ENCODE peak calls at places on chromosome 12, in six cellular contexts. One of them, this sample, is unnamed.
A peak's percentile ranks its signal among the peaks of the same experiment; 100 is the strongest.

GRCh38 chr12:112275836-112276235 is 106.4 kb downstream of the HECTD4 start:
- DNase-seq in heart left ventricle: no peak
- DNase-seq in Panc1: no peak
- DNase-seq in OCI-LY7: no peak
- DNase-seq in neuronal stem cell: no peak
- DNase-seq in ovary: no peak
- DNase-seq in this sample: no peak

GRCh38 chr12:49903700-49904423 is at the start of gene FAIM2:
- DNase-seq in heart left ventricle: peak; percentile 47
- DNase-seq in Panc1: no peak
- DNase-seq in OCI-LY7: no peak
- DNase-seq in neuronal stem cell: no peak
- DNase-seq in ovary: peak; percentile 69
- DNase-seq in this sample: peak; percentile 71

GRCh38 chr12:12240671-12241345 is 26.0 kb downstream of the LRP6 start:
- DNase-seq in heart left ventricle: no peak
- DNase-seq in Panc1: no peak
- DNase-seq in OCI-LY7: no peak
- DNase-seq in neuronal stem cell: peak; percentile 51
- DNase-seq in ovary: no peak
- DNase-seq in this sample: no peak

GRCh38 chr12:57740656-57741412 is 2.3 kb upstream of the AGAP2 start:
- DNase-seq in heart left ventricle: no peak
- DNase-seq in Panc1: no peak
- DNase-seq in OCI-LY7: peak; percentile 82
- DNase-seq in neuronal stem cell: no peak
- DNase-seq in ovary: no peak
- DNase-seq in this sample: no peak

GRCh38 chr12:106138646-106139421 is at the start of gene NUAK1:
- DNase-seq in heart left ventricle: peak; percentile 86
- DNase-seq in Panc1: no peak
- DNase-seq in OCI-LY7: no peak
- DNase-seq in neuronal stem cell: peak; percentile 88
- DNase-seq in ovary: peak; percentile 80
- DNase-seq in this sample: peak; percentile 83

GRCh38 chr12:93191461-93191860 is 186.3 kb upstream of the NUDT4 start:
- DNase-seq in heart left ventricle: no peak
- DNase-seq in Panc1: no peak
- DNase-seq in OCI-LY7: no peak
- DNase-seq in neuronal stem cell: no peak
- DNase-seq in ovary: no peak
- DNase-seq in this sample: no peak

GRCh38 chr12:122967151-122967550 is 888 bp upstream of the ABCB9 start:
- DNase-seq in heart left ventricle: no peak
- DNase-seq in Panc1: no peak
- DNase-seq in OCI-LY7: no peak
- DNase-seq in neuronal stem cell: no peak
- DNase-seq in ovary: no peak
- DNase-seq in this sample: no peak

GRCh38 chr12:3002636-3003035 is 43.4 kb downstream of the TEAD4 start:
- DNase-seq in heart left ventricle: no peak
- DNase-seq in Panc1: no peak
- DNase-seq in OCI-LY7: no peak
- DNase-seq in neuronal stem cell: no peak
- DNase-seq in ovary: no peak
- DNase-seq in this sample: peak; percentile 32

GRCh38 chr12:122503147-122503751 is 2.5 kb upstream of the ZCCHC8 start:
- DNase-seq in heart left ventricle: no peak
- DNase-seq in Panc1: no peak
- DNase-seq in OCI-LY7: peak; percentile 21
- DNase-seq in neuronal stem cell: no peak
- DNase-seq in ovary: no peak
- DNase-seq in this sample: no peak

GRCh38 chr12:122523280-122523679 is 3.5 kb downstream of the RSRC2 start:
- DNase-seq in heart left ventricle: no peak
- DNase-seq in Panc1: no peak
- DNase-seq in OCI-LY7: no peak
- DNase-seq in neuronal stem cell: no peak
- DNase-seq in ovary: no peak
- DNase-seq in this sample: no peak

GRCh38 chr12:103821773-103822172 is 19.3 kb downstream of the NT5DC3 start:
- DNase-seq in heart left ventricle: no peak
- DNase-seq in Panc1: no peak
- DNase-seq in OCI-LY7: no peak
- DNase-seq in neuronal stem cell: no peak
- DNase-seq in ovary: no peak
- DNase-seq in this sample: no peak

GRCh38 chr12:122646568-122647220 is 56.5 kb downstream of the HCAR2 start:
- DNase-seq in heart left ventricle: no peak
- DNase-seq in Panc1: no peak
- DNase-seq in OCI-LY7: peak; percentile 27
- DNase-seq in neuronal stem cell: no peak
- DNase-seq in ovary: no peak
- DNase-seq in this sample: no peak

GRCh38 chr12:95908573-95908972 is 33.8 kb downstream of the CCDC38 start:
- DNase-seq in heart left ventricle: no peak
- DNase-seq in Panc1: no peak
- DNase-seq in OCI-LY7: no peak
- DNase-seq in neuronal stem cell: no peak
- DNase-seq in ovary: no peak
- DNase-seq in this sample: no peak

GRCh38 chr12:113462117-113462774 is 9.4 kb downstream of the LHX5 start:
- DNase-seq in heart left ventricle: peak; percentile 69
- DNase-seq in Panc1: peak; percentile 38
- DNase-seq in OCI-LY7: peak; percentile 61
- DNase-seq in neuronal stem cell: peak; percentile 78
- DNase-seq in ovary: peak; percentile 73
- DNase-seq in this sample: peak; percentile 89

GRCh38 chr12:104863549-104863948 is 94.5 kb downstream of the SLC41A2 start:
- DNase-seq in heart left ventricle: no peak
- DNase-seq in Panc1: no peak
- DNase-seq in OCI-LY7: no peak
- DNase-seq in neuronal stem cell: no peak
- DNase-seq in ovary: no peak
- DNase-seq in this sample: no peak

GRCh38 chr12:49109631-49110172 is 945 bp downstream of the LMBR1L start:
- DNase-seq in heart left ventricle: no peak
- DNase-seq in Panc1: no peak
- DNase-seq in OCI-LY7: no peak
- DNase-seq in neuronal stem cell: no peak
- DNase-seq in ovary: no peak
- DNase-seq in this sample: no peak

GRCh38 chr12:96258451-96258933 is 64.3 kb downstream of the ELK3 start:
- DNase-seq in heart left ventricle: peak; percentile 83
- DNase-seq in Panc1: no peak
- DNase-seq in OCI-LY7: no peak
- DNase-seq in neuronal stem cell: no peak
- DNase-seq in ovary: peak; percentile 57
- DNase-seq in this sample: peak; percentile 82

GRCh38 chr12:127588224-127588623 is 678.7 kb upstream of the TMEM132C start:
- DNase-seq in heart left ventricle: no peak
- DNase-seq in Panc1: no peak
- DNase-seq in OCI-LY7: no peak
- DNase-seq in neuronal stem cell: no peak
- DNase-seq in ovary: no peak
- DNase-seq in this sample: peak; percentile 69

GRCh38 chr12:104648746-104649145 is 192.0 kb downstream of the CHST11 start:
- DNase-seq in heart left ventricle: no peak
- DNase-seq in Panc1: no peak
- DNase-seq in OCI-LY7: no peak
- DNase-seq in neuronal stem cell: no peak
- DNase-seq in ovary: no peak
- DNase-seq in this sample: no peak

GRCh38 chr12:81596558-81596957 is 162.6 kb downstream of the PPFIA2 start:
- DNase-seq in heart left ventricle: no peak
- DNase-seq in Panc1: no peak
- DNase-seq in OCI-LY7: no peak
- DNase-seq in neuronal stem cell: no peak
- DNase-seq in ovary: no peak
- DNase-seq in this sample: no peak

GRCh38 chr12:117686911-117687377 is 281.8 kb downstream of the KSR2 start:
- DNase-seq in heart left ventricle: no peak
- DNase-seq in Panc1: peak; percentile 79
- DNase-seq in OCI-LY7: no peak
- DNase-seq in neuronal stem cell: no peak
- DNase-seq in ovary: no peak
- DNase-seq in this sample: peak; percentile 85

GRCh38 chr12:5171701-5172100 is 128.0 kb downstream of the KCNA5 start:
- DNase-seq in heart left ventricle: peak; percentile 13
- DNase-seq in Panc1: peak; percentile 2
- DNase-seq in OCI-LY7: peak; percentile 4
- DNase-seq in neuronal stem cell: peak; percentile 54
- DNase-seq in ovary: no peak
- DNase-seq in this sample: no peak

GRCh38 chr12:30823140-30823669 is 68.5 kb upstream of the CAPRIN2 start:
- DNase-seq in heart left ventricle: peak; percentile 37
- DNase-seq in Panc1: no peak
- DNase-seq in OCI-LY7: no peak
- DNase-seq in neuronal stem cell: peak; percentile 27
- DNase-seq in ovary: peak; percentile 38
- DNase-seq in this sample: peak; percentile 64

DNA sequence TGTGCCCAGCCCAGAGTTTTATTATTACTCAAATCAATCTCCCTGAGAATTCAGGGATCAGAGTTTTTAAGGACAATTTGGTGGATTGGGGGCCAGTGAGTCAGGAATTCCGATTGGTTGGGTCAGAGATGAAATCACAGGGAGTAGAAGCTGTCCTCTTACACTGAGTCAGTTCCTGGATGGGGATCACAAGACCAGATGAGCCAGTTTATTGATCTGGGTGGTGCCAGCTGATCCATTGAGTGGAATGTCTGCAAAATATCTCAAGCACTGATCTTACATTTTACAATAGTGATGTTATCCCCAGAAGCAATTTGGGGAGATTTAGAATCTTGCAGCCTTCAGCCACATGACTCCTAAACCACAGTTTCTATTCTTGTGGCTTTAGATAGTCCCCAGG is 89.1 kb upstream of the CNOT2 start:
- DNase-seq in heart left ventricle: no peak
- DNase-seq in Panc1: no peak
- DNase-seq in OCI-LY7: no peak
- DNase-seq in neuronal stem cell: no peak
- DNase-seq in ovary: no peak
- DNase-seq in this sample: no peak
- H3K9me3 ChIP-seq in heart left ventricle: peaks cover 42% of the 10 kb centered on the region
- H3K9me3 ChIP-seq in Panc1: peaks cover 22% of the 10 kb centered on the region
- H3K9me3 ChIP-seq in OCI-LY7: peaks cover 39% of the 10 kb centered on the region
- H3K9me3 ChIP-seq in neuronal stem cell: peaks cover 24% of the 10 kb centered on the region
- H3K9me3 ChIP-seq in ovary: no peaks in the 10 kb centered on the region
- H3K9me3 ChIP-seq in this sample: no peaks in the 10 kb centered on the region

GRCh38 chr12:7090222-7090998 is 1.8 kb downstream of the C1R start:
- DNase-seq in heart left ventricle: no peak
- DNase-seq in Panc1: no peak
- DNase-seq in OCI-LY7: no peak
- DNase-seq in neuronal stem cell: no peak
- DNase-seq in ovary: no peak
- DNase-seq in this sample: no peak
- H3K4me3 ChIP-seq in heart left ventricle: peak overlapping the region; percentile 50
- H3K4me3 ChIP-seq in Panc1: no peak overlapping the region
- H3K4me3 ChIP-seq in OCI-LY7: no peak overlapping the region
- H3K4me3 ChIP-seq in neuronal stem cell: no peak overlapping the region
- H3K4me3 ChIP-seq in ovary: peak overlapping the region; percentile 64
- H3K4me3 ChIP-seq in this sample: no peak overlapping the region

GRCh38 chr12:126384029-126384564 is 1318.9 kb downstream of the AACS start:
- DNase-seq in heart left ventricle: no peak
- DNase-seq in Panc1: no peak
- DNase-seq in OCI-LY7: no peak
- DNase-seq in neuronal stem cell: no peak
- DNase-seq in ovary: no peak
- DNase-seq in this sample: no peak

GRCh38 chr12:126385785-126386184 is 1320.5 kb downstream of the AACS start:
- DNase-seq in heart left ventricle: no peak
- DNase-seq in Panc1: no peak
- DNase-seq in OCI-LY7: no peak
- DNase-seq in neuronal stem cell: no peak
- DNase-seq in ovary: no peak
- DNase-seq in this sample: no peak

GRCh38 chr12:126389215-126389841 is 1324.1 kb downstream of the AACS start:
- DNase-seq in heart left ventricle: no peak
- DNase-seq in Panc1: no peak
- DNase-seq in OCI-LY7: no peak
- DNase-seq in neuronal stem cell: no peak
- DNase-seq in ovary: no peak
- DNase-seq in this sample: no peak

GRCh38 chr12:126383506-126383905 is 1318.3 kb downstream of the AACS start:
- DNase-seq in heart left ventricle: no peak
- DNase-seq in Panc1: no peak
- DNase-seq in OCI-LY7: no peak
- DNase-seq in neuronal stem cell: no peak
- DNase-seq in ovary: no peak
- DNase-seq in this sample: no peak
- H3K9me3 ChIP-seq in heart left ventricle: peaks cover 9% of the 10 kb centered on the region
- H3K9me3 ChIP-seq in Panc1: no peaks in the 10 kb centered on the region
- H3K9me3 ChIP-seq in OCI-LY7: no peaks in the 10 kb centered on the region
- H3K9me3 ChIP-seq in neuronal stem cell: no peaks in the 10 kb centered on the region
- H3K9me3 ChIP-seq in ovary: no peaks in the 10 kb centered on the region
- H3K9me3 ChIP-seq in this sample: peaks cover 5% of the 10 kb centered on the region

DNA sequence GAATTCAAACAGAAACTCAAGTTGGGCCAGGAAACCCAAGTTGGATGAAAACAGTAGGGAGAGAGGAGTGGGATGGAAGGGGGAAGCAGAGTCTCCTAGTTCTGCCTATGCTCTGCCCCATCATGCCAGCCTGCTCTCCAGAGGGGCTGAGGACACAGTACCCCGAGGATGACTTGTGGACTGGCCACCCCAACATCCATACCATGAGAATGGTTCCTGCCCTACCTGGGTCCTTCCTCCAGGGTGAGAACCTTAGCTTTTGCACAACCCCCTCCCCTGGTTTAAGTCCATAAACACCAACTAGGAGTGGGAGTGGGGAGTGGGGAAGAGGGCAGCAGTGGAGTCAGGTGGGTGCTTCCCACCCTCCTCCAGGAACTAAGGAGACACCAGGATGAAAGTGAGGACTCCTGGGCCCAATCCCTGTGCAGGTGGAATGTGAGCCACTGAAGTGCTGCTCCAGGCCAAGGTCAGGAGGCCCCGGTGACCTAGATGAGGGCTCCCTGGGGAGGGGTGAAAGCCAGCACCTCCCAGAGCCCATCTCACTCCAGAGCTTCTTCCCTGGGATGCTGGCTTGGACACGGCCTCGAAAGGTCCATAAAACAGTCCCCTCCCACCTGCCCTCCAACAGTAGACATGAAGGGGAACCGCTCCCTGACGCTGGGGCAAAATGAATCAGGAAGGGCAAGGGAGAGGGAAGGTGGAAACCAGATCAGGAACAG is 6.6 kb downstream of the ZNF385A start:
- DNase-seq in heart left ventricle: no peak
- DNase-seq in Panc1: no peak
- DNase-seq in OCI-LY7: no peak
- DNase-seq in neuronal stem cell: no peak
- DNase-seq in ovary: no peak
- DNase-seq in this sample: no peak
- H3K4me3 ChIP-seq in heart left ventricle: peak overlapping the region; percentile 57
- H3K4me3 ChIP-seq in Panc1: no peak overlapping the region
- H3K4me3 ChIP-seq in OCI-LY7: no peak overlapping the region
- H3K4me3 ChIP-seq in neuronal stem cell: peak overlapping the region; percentile 74
- H3K4me3 ChIP-seq in ovary: no peak overlapping the region
- H3K4me3 ChIP-seq in this sample: no peak overlapping the region